ENCODE peak calls at places on chromosomes 13 and 19, in nine cellular contexts. One of them, this sample, is unnamed.

GRCh38 chr13:42720116-42720857 is 61.1 kb upstream of the FAM216B start:
- DNase-seq in DMS79 treated with DMSO at 0.1 percent for 48 hours: no peak
- DNase-seq in KG1: no peak
- DNase-seq in ACHN: peak; percentile 74
- DNase-seq in D341Med: no peak
- DNase-seq in AG10803: peak; percentile 95
- DNase-seq in thoracic aorta: no peak
- DNase-seq in DMS 273 treated with DMSO at 0.1 percent for 48 hours: no peak
- DNase-seq in frontal cortex: no peak
- DNase-seq in this sample: no peak

GRCh38 chr19:1258161-1258492 is 9.7 kb downstream of the MIDN start:
- DNase-seq in DMS 273 treated with DMSO at 0.1 percent for 48 hours: no peak
- DNase-seq in KG1: no peak
- DNase-seq in ACHN: no peak
- DNase-seq in DMS79 treated with DMSO at 0.1 percent for 48 hours: no peak
- DNase-seq in thoracic aorta: no peak
- DNase-seq in D341Med: no peak
- DNase-seq in AG10803: no peak
- DNase-seq in frontal cortex: no peak
- DNase-seq in this sample: no peak

GRCh38 chr13:47546265-47546962 is 454.7 kb downstream of the SUCLA2 start:
- DNase-seq in frontal cortex: no peak
- DNase-seq in ACHN: no peak
- DNase-seq in thoracic aorta: no peak
- DNase-seq in AG10803: no peak
- DNase-seq in D341Med: no peak
- DNase-seq in DMS 273 treated with DMSO at 0.1 percent for 48 hours: no peak
- DNase-seq in DMS79 treated with DMSO at 0.1 percent for 48 hours: no peak
- DNase-seq in KG1: no peak
- DNase-seq in this sample: no peak

GRCh38 chr19:991174-991931 is 7.2 kb downstream of the WDR18 start:
- DNase-seq in DMS79 treated with DMSO at 0.1 percent for 48 hours: no peak
- DNase-seq in AG10803: peak; percentile 52
- DNase-seq in KG1: no peak
- DNase-seq in DMS 273 treated with DMSO at 0.1 percent for 48 hours: no peak
- DNase-seq in D341Med: peak; percentile 76
- DNase-seq in ACHN: no peak
- DNase-seq in thoracic aorta: no peak
- DNase-seq in frontal cortex: no peak
- DNase-seq in this sample: no peak

GRCh38 chr19:50315773-50316448 is 13.3 kb downstream of the KCNC3 start:
- DNase-seq in D341Med: peak; percentile 69
- DNase-seq in AG10803: no peak
- DNase-seq in KG1: no peak
- DNase-seq in DMS79 treated with DMSO at 0.1 percent for 48 hours: peak; percentile 63
- DNase-seq in frontal cortex: no peak
- DNase-seq in ACHN: peak; percentile 11
- DNase-seq in thoracic aorta: no peak
- DNase-seq in DMS 273 treated with DMSO at 0.1 percent for 48 hours: no peak
- DNase-seq in this sample: no peak

GRCh38 chr13:99862243-99862642 is 109.3 kb downstream of the ZIC5 start:
- DNase-seq in ACHN: no peak
- DNase-seq in AG10803: no peak
- DNase-seq in frontal cortex: no peak
- DNase-seq in DMS79 treated with DMSO at 0.1 percent for 48 hours: no peak
- DNase-seq in thoracic aorta: no peak
- DNase-seq in DMS 273 treated with DMSO at 0.1 percent for 48 hours: no peak
- DNase-seq in D341Med: no peak
- DNase-seq in KG1: no peak
- DNase-seq in this sample: no peak

GRCh38 chr19:15107056-15108010 is at the start of gene SYDE1:
- DNase-seq in DMS 273 treated with DMSO at 0.1 percent for 48 hours: no peak
- DNase-seq in ACHN: peak; percentile 71
- DNase-seq in DMS79 treated with DMSO at 0.1 percent for 48 hours: no peak
- DNase-seq in KG1: no peak
- DNase-seq in D341Med: peak; percentile 54
- DNase-seq in AG10803: peak; percentile 80
- DNase-seq in thoracic aorta: no peak
- DNase-seq in frontal cortex: peak; percentile 69
- DNase-seq in this sample: no peak

GRCh38 chr13:85503797-85504196 is 295.4 kb downstream of the SLITRK6 start:
- DNase-seq in thoracic aorta: no peak
- DNase-seq in DMS 273 treated with DMSO at 0.1 percent for 48 hours: no peak
- DNase-seq in D341Med: no peak
- DNase-seq in AG10803: peak; percentile 11
- DNase-seq in frontal cortex: no peak
- DNase-seq in DMS79 treated with DMSO at 0.1 percent for 48 hours: no peak
- DNase-seq in KG1: no peak
- DNase-seq in ACHN: no peak
- DNase-seq in this sample: no peak

GRCh38 chr13:20475927-20476691 is 49.5 kb downstream of the CRYL1 start:
- DNase-seq in DMS79 treated with DMSO at 0.1 percent for 48 hours: no peak
- DNase-seq in ACHN: no peak
- DNase-seq in thoracic aorta: no peak
- DNase-seq in AG10803: no peak
- DNase-seq in D341Med: no peak
- DNase-seq in frontal cortex: no peak
- DNase-seq in KG1: peak; percentile 49
- DNase-seq in DMS 273 treated with DMSO at 0.1 percent for 48 hours: no peak
- DNase-seq in this sample: no peak

GRCh38 chr13:84706004-84706710 is 823.9 kb upstream of the SLITRK1 start:
- DNase-seq in AG10803: no peak
- DNase-seq in thoracic aorta: no peak
- DNase-seq in frontal cortex: no peak
- DNase-seq in ACHN: no peak
- DNase-seq in DMS79 treated with DMSO at 0.1 percent for 48 hours: no peak
- DNase-seq in DMS 273 treated with DMSO at 0.1 percent for 48 hours: no peak
- DNase-seq in D341Med: no peak
- DNase-seq in KG1: no peak
- DNase-seq in this sample: no peak

GRCh38 chr19:48813123-48813911 is 2.5 kb upstream of the BCAT2 start:
- DNase-seq in KG1: no peak
- DNase-seq in ACHN: no peak
- DNase-seq in D341Med: no peak
- DNase-seq in DMS79 treated with DMSO at 0.1 percent for 48 hours: no peak
- DNase-seq in frontal cortex: peak; percentile 26
- DNase-seq in DMS 273 treated with DMSO at 0.1 percent for 48 hours: no peak
- DNase-seq in thoracic aorta: no peak
- DNase-seq in AG10803: no peak
- DNase-seq in this sample: no peak

GRCh38 chr13:111187879-111188643 is 73.0 kb downstream of the ARHGEF7 start:
- DNase-seq in KG1: no peak
- DNase-seq in AG10803: no peak
- DNase-seq in ACHN: no peak
- DNase-seq in thoracic aorta: no peak
- DNase-seq in DMS79 treated with DMSO at 0.1 percent for 48 hours: peak; percentile 75
- DNase-seq in DMS 273 treated with DMSO at 0.1 percent for 48 hours: no peak
- DNase-seq in D341Med: peak; percentile 77
- DNase-seq in frontal cortex: no peak
- DNase-seq in this sample: no peak

GRCh38 chr13:20671789-20672188 is 31.7 kb upstream of the IL17D start:
- DNase-seq in KG1: no peak
- DNase-seq in thoracic aorta: no peak
- DNase-seq in DMS 273 treated with DMSO at 0.1 percent for 48 hours: no peak
- DNase-seq in frontal cortex: no peak
- DNase-seq in D341Med: no peak
- DNase-seq in DMS79 treated with DMSO at 0.1 percent for 48 hours: no peak
- DNase-seq in AG10803: no peak
- DNase-seq in ACHN: no peak
- DNase-seq in this sample: no peak

GRCh38 chr13:76993021-76993420 is 1.1 kb downstream of the CLN5 start:
- DNase-seq in AG10803: peak; percentile 32
- DNase-seq in frontal cortex: no peak
- DNase-seq in D341Med: no peak
- DNase-seq in DMS 273 treated with DMSO at 0.1 percent for 48 hours: no peak
- DNase-seq in KG1: no peak
- DNase-seq in ACHN: no peak
- DNase-seq in thoracic aorta: no peak
- DNase-seq in DMS79 treated with DMSO at 0.1 percent for 48 hours: no peak
- DNase-seq in this sample: no peak

GRCh38 chr19:15161028-15161984 is 39.5 kb downstream of the NOTCH3 start:
- DNase-seq in ACHN: peak; percentile 38
- DNase-seq in KG1: no peak
- DNase-seq in DMS 273 treated with DMSO at 0.1 percent for 48 hours: no peak
- DNase-seq in frontal cortex: no peak
- DNase-seq in DMS79 treated with DMSO at 0.1 percent for 48 hours: no peak
- DNase-seq in AG10803: peak; percentile 46
- DNase-seq in thoracic aorta: no peak
- DNase-seq in D341Med: peak; percentile 80
- DNase-seq in this sample: no peak

GRCh38 chr19:34225659-34226015 is 28.7 kb upstream of the GARRE1 start:
- DNase-seq in KG1: no peak
- DNase-seq in D341Med: no peak
- DNase-seq in thoracic aorta: no peak
- DNase-seq in DMS79 treated with DMSO at 0.1 percent for 48 hours: no peak
- DNase-seq in AG10803: no peak
- DNase-seq in ACHN: no peak
- DNase-seq in DMS 273 treated with DMSO at 0.1 percent for 48 hours: no peak
- DNase-seq in frontal cortex: no peak
- DNase-seq in this sample: no peak

GRCh38 chr13:105047676-105048295 is 1487.7 kb downstream of the EFNB2 start:
- DNase-seq in DMS79 treated with DMSO at 0.1 percent for 48 hours: no peak
- DNase-seq in thoracic aorta: no peak
- DNase-seq in KG1: no peak
- DNase-seq in frontal cortex: no peak
- DNase-seq in ACHN: no peak
- DNase-seq in AG10803: no peak
- DNase-seq in DMS 273 treated with DMSO at 0.1 percent for 48 hours: no peak
- DNase-seq in D341Med: no peak
- DNase-seq in this sample: no peak

This sample was measured in memory B cell.